ENCODE peak calls at places on chromosomes 4 and X, in six cellular contexts. K, M, X, G, F and C are unnamed samples.
A peak's percentile ranks its signal among the peaks of the same experiment; 100 is the strongest.

GRCh38 chr4:174198396-174199179 is 84.9 kb downstream of the FBXO8 start:
- DNase-seq in F (peak; percentile 86), G (no peak), X (peak; percentile 63), K (no peak), M (no peak), C (no peak)

GRCh38 chrX:109190542-109190941 is 291.3 kb downstream of the GUCY2F start:
- DNase-seq in G (no peak), K (no peak), M (no peak), X (no peak), F (no peak), C (no peak)

GRCh38 chr4:62135565-62136156 is 935.5 kb downstream of the ADGRL3 start:
- DNase-seq in F (no peak), M (no peak), G (no peak), K (no peak), X (no peak), C (no peak)

GRCh38 chr4:163556169-163556568 is 61.7 kb downstream of the TMA16 start:
- DNase-seq in K (no peak), F (no peak), M (no peak), G (no peak), X (peak; percentile 32), C (no peak)

GRCh38 chr4:90081432-90082195 is 45.6 kb upstream of the CCSER1 start:
- DNase-seq in G (no peak), F (no peak), M (no peak), X (no peak), K (no peak), C (no peak)

GRCh38 chrX:96502507-96502906 is 182.1 kb upstream of the DIAPH2 start:
- DNase-seq in F (no peak), X (no peak), M (no peak), K (no peak), G (no peak), C (no peak)

GRCh38 chr4:54099959-54100606 is at the start of gene GSX2:
- DNase-seq in X (no peak), F (no peak), G (peak; percentile 35), K (peak; percentile 40), M (no peak), C (peak; percentile 40)

GRCh38 chr4:3252831-3253641 is 4.1 kb downstream of the MSANTD1 start:
- DNase-seq in M (peak; percentile 45), K (peak; percentile 12), G (no peak), X (no peak), F (no peak), C (peak; percentile 3)

GRCh38 chr4:176286728-176287127 is 17.7 kb upstream of the ASB5 start:
- DNase-seq in F (no peak), G (no peak), K (no peak), M (no peak), X (no peak), C (no peak)

GRCh38 chr4:145525291-145525740 is 43.7 kb downstream of the SMAD1 start:
- DNase-seq in M (no peak), K (no peak), X (no peak), G (no peak), F (peak; percentile 63), C (no peak)

GRCh38 chrX:125202486-125203378 is 116.9 kb upstream of the TEX13C start:
- DNase-seq in G (peak; percentile 1), M (no peak), K (no peak), X (no peak), F (no peak), C (peak; percentile 36)

GRCh38 chrX:133838761-133839676 is 146.4 kb downstream of the GPC3 start:
- DNase-seq in G (peak; percentile 16), K (no peak), X (peak; percentile 60), M (no peak), F (peak; percentile 44), C (peak; percentile 67)

GRCh38 chrX:104309169-104309568 is 54.4 kb upstream of the ESX1 start:
- DNase-seq in K (no peak), X (no peak), G (no peak), F (no peak), M (no peak), C (no peak)

GRCh38 chr4:41887821-41888699 is 47.2 kb upstream of the TMEM33 start:
- DNase-seq in G (no peak), K (no peak), F (peak; percentile 54), M (no peak), X (peak; percentile 79), C (peak; percentile 58)

GRCh38 chrX:47068214-47068613 is 10.0 kb upstream of the RGN start:
- DNase-seq in M (no peak), X (no peak), F (no peak), K (no peak), G (no peak), C (no peak)

GRCh38 chrX:34299451-34299967 is 167.4 kb upstream of the FAM47A start:
- DNase-seq in K (no peak), X (no peak), G (no peak), M (no peak), F (no peak), C (no peak)

DNA sequence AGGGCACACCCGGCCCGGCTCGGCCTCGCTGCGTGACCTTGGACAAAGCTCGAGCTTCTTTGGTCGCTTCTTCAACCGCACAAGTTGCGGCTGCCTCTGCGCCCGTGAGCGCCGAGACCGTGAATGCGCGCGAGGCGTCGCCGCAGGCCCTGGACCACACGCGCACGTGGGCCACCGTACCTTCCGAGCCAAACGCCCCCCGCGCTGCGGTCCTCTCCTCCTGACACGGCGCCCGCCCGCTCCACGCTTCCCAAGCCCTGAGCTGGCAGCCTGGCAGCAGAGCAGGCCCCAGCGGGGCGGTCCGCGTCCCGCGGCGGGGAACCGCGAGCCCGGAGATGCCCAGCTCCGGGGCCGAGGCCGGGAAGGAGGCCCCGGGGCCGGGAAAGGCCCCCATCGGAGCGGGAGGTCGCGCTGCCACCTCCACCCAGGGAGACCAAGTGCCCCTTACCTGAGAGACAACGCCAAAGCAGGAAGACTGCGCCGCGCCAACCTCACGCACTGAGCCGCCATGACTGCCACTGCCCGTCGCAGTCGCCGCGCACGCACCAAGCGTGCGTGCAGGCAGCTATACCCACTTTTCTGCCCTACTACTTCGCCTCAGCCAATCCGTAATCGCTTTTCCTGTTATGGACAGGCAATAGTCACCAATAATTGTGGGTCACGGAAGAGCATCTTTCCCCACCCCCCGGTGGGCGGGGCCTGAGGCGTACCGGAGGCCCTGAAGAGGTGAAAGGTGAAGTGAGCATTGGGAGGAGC is at the start of gene GRPEL1:
- DNase-seq in M (peak; percentile 99), X (peak; percentile 100), G (peak; percentile 98), K (peak; percentile 100), F (peak; percentile 100), C (peak; percentile 100)
- TF ChIP-seq CTCF in M (peak; percentile 28), X (no peak), G (no peak), K (no peak), F (peak; percentile 10), C (no peak)

GRCh38 chrX:63270873-63271272 is 80.3 kb downstream of the SPIN4 start:
- DNase-seq in M (no peak), K (no peak), X (no peak), F (no peak), G (no peak), C (no peak)

DNA sequence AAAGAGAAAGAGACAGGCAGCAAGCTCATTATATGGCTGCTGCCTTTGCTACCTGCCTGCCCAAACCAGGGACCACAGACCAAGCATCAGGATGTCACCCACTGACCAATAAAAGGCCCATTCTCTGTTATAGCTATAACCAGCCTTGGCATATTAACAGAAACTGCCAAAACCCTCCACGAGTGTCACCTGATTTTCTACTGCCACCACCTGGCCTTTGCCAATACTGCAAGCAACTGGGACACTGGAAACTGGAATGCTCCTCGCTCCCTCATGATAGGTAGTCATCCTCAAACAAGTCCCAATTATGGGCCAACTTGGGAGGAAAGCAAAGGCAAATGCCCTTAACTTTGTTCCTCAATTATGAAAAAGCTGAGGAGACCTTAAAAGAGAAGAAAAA is 76.0 kb downstream of the SPIN4 start:
- DNase-seq in X (peak; percentile 10), G (peak; percentile 18), K (no peak), M (no peak), F (peak; percentile 25), C (peak; percentile 33)
- TF ChIP-seq CTCF in X (peak; percentile 45), G (peak; percentile 43), K (no peak), M (peak; percentile 68), F (peak; percentile 61), C (peak; percentile 28)

GRCh38 chr4:84750260-84750955 is 167.5 kb downstream of the CDS1 start:
- DNase-seq in M (no peak), K (no peak), X (peak; percentile 80), G (peak; percentile 26), F (peak; percentile 14), C (no peak)
- TF ChIP-seq CTCF in M (peak; percentile 64), K (peak; percentile 78), X (peak; percentile 60), G (peak; percentile 42), F (peak; percentile 71), C (peak; percentile 65)

GRCh38 chrX:25721564-25721963 is 416.6 kb upstream of the MAGEB18 start:
- DNase-seq in F (no peak), X (peak; percentile 31), K (no peak), G (peak; percentile 1), M (no peak), C (no peak)

DNA sequence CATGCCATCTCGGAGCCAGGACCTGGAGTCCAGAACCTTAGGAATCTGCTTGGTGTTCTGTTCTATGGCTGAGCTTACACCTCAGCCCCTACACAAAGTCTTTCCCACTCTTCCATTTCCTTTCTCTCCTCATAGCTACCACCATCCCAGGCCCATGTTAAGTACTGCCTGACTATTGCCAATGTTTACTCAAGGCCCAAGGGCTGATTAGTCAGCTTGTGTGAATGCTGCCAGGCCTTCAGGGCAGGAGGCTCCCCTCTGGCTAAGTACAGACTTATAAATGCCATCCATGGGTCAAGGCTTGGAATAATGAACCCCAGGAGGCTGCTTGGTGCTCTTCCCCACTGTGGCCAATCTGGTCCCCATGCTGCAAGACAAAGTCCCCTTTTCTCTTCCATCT is 411.6 kb upstream of the MAGEB18 start:
- DNase-seq in F (no peak), M (no peak), G (no peak), X (no peak), K (no peak), C (no peak)
- TF ChIP-seq CTCF in F (no peak), M (no peak), G (no peak), X (no peak), K (no peak), C (no peak)